ENCODE peak calls at places on chromosome 4, in eight cellular contexts. One of them, this sample, is unnamed.

GRCh38 chr4:20474119-20474518 is 222.4 kb downstream of the SLIT2 start:
- DNase-seq in CD4-positive, alpha-beta T cell: no peak
- DNase-seq in coronary artery: no peak
- DNase-seq in smooth muscle cell of the brain vasculature: peak
- DNase-seq in ecto neural progenitor cell: no peak
- DNase-seq in D341Med: no peak
- DNase-seq in upper lobe of right lung: no peak
- DNase-seq in RWPE1: no peak
- DNase-seq in this sample: no peak

GRCh38 chr4:16524379-16524778 is 298.1 kb upstream of the TAPT1 start:
- DNase-seq in CD4-positive, alpha-beta T cell: no peak
- DNase-seq in coronary artery: no peak
- DNase-seq in smooth muscle cell of the brain vasculature: no peak
- DNase-seq in ecto neural progenitor cell: no peak
- DNase-seq in D341Med: no peak
- DNase-seq in upper lobe of right lung: no peak
- DNase-seq in RWPE1: no peak
- DNase-seq in this sample: no peak

GRCh38 chr4:175671491-175671934 is 140.6 kb downstream of the GPM6A start:
- DNase-seq in CD4-positive, alpha-beta T cell: no peak
- DNase-seq in coronary artery: no peak
- DNase-seq in smooth muscle cell of the brain vasculature: no peak
- DNase-seq in ecto neural progenitor cell: peak
- DNase-seq in D341Med: peak
- DNase-seq in upper lobe of right lung: no peak
- DNase-seq in RWPE1: peak
- DNase-seq in this sample: peak

GRCh38 chr4:64230709-64231310 is 178.4 kb downstream of the TECRL start:
- DNase-seq in CD4-positive, alpha-beta T cell: no peak
- DNase-seq in coronary artery: no peak
- DNase-seq in smooth muscle cell of the brain vasculature: no peak
- DNase-seq in ecto neural progenitor cell: no peak
- DNase-seq in D341Med: peak
- DNase-seq in upper lobe of right lung: no peak
- DNase-seq in RWPE1: no peak
- DNase-seq in this sample: no peak

GRCh38 chr4:26105815-26106699 is 192.0 kb downstream of the SMIM20 start:
- DNase-seq in CD4-positive, alpha-beta T cell: no peak
- DNase-seq in coronary artery: no peak
- DNase-seq in smooth muscle cell of the brain vasculature: no peak
- DNase-seq in ecto neural progenitor cell: no peak
- DNase-seq in D341Med: no peak
- DNase-seq in upper lobe of right lung: no peak
- DNase-seq in RWPE1: peak
- DNase-seq in this sample: no peak

GRCh38 chr4:71538528-71538927 is 199.7 kb downstream of the SLC4A4 start:
- DNase-seq in CD4-positive, alpha-beta T cell: no peak
- DNase-seq in coronary artery: no peak
- DNase-seq in smooth muscle cell of the brain vasculature: no peak
- DNase-seq in ecto neural progenitor cell: no peak
- DNase-seq in D341Med: no peak
- DNase-seq in upper lobe of right lung: no peak
- DNase-seq in RWPE1: no peak
- DNase-seq in this sample: no peak

GRCh38 chr4:139655116-139655515 is 10.5 kb upstream of the MGST2 start:
- DNase-seq in CD4-positive, alpha-beta T cell: no peak
- DNase-seq in coronary artery: no peak
- DNase-seq in smooth muscle cell of the brain vasculature: no peak
- DNase-seq in ecto neural progenitor cell: no peak
- DNase-seq in D341Med: peak
- DNase-seq in upper lobe of right lung: no peak
- DNase-seq in RWPE1: no peak
- DNase-seq in this sample: peak

GRCh38 chr4:8858188-8858924 is 13.3 kb downstream of the HMX1 start:
- DNase-seq in CD4-positive, alpha-beta T cell: no peak
- DNase-seq in coronary artery: no peak
- DNase-seq in smooth muscle cell of the brain vasculature: no peak
- DNase-seq in ecto neural progenitor cell: no peak
- DNase-seq in D341Med: no peak
- DNase-seq in upper lobe of right lung: no peak
- DNase-seq in RWPE1: no peak
- DNase-seq in this sample: no peak

GRCh38 chr4:11618666-11619282 is 190.1 kb upstream of the HS3ST1 start:
- DNase-seq in CD4-positive, alpha-beta T cell: no peak
- DNase-seq in coronary artery: no peak
- DNase-seq in smooth muscle cell of the brain vasculature: no peak
- DNase-seq in ecto neural progenitor cell: no peak
- DNase-seq in D341Med: no peak
- DNase-seq in upper lobe of right lung: no peak
- DNase-seq in RWPE1: no peak
- DNase-seq in this sample: no peak

GRCh38 chr4:95506264-95506663 is 42.5 kb downstream of the UNC5C start:
- DNase-seq in CD4-positive, alpha-beta T cell: no peak
- DNase-seq in coronary artery: no peak
- DNase-seq in smooth muscle cell of the brain vasculature: no peak
- DNase-seq in ecto neural progenitor cell: no peak
- DNase-seq in D341Med: no peak
- DNase-seq in upper lobe of right lung: no peak
- DNase-seq in RWPE1: peak
- DNase-seq in this sample: no peak